ENCODE peak calls at places on chromosome 13, in seven cellular contexts. One of them, this sample, is unnamed.

GRCh38 chr13:111272117-111272516 is 48.3 kb upstream of the TEX29 start:
- DNase-seq in progenitor cell of endocrine pancreas: no peak
- DNase-seq in GM03348: no peak
- DNase-seq in stimulated activated CD4-positive, alpha-beta T cell treated with anti-CD3 and anti-CD28 coated beads, Interleukin-4, amount 100 ng/mL, for 1 hour: no peak
- DNase-seq in astrocyte of the spinal cord: no peak
- DNase-seq in activated CD4-positive, alpha-beta T cell treated with anti-CD3 and anti-CD28 coated beads, Interleukin-2, amount 50 U/mL, for 24 hours: no peak
- DNase-seq in lung microvascular endothelial cell: no peak
- DNase-seq in this sample: no peak

GRCh38 chr13:29520671-29521070 is 74.8 kb downstream of the SLC7A1 start:
- DNase-seq in activated CD4-positive, alpha-beta T cell treated with anti-CD3 and anti-CD28 coated beads, Interleukin-2, amount 50 U/mL, for 24 hours: no peak
- DNase-seq in progenitor cell of endocrine pancreas: no peak
- DNase-seq in lung microvascular endothelial cell: no peak
- DNase-seq in stimulated activated CD4-positive, alpha-beta T cell treated with anti-CD3 and anti-CD28 coated beads, Interleukin-4, amount 100 ng/mL, for 1 hour: no peak
- DNase-seq in GM03348: peak; percentile 85
- DNase-seq in astrocyte of the spinal cord: peak; percentile 83
- DNase-seq in this sample: peak; percentile 69

GRCh38 chr13:114034481-114034891 is 60.6 kb upstream of the C13orf46 start:
- DNase-seq in astrocyte of the spinal cord: peak; percentile 53
- DNase-seq in lung microvascular endothelial cell: no peak
- DNase-seq in stimulated activated CD4-positive, alpha-beta T cell treated with anti-CD3 and anti-CD28 coated beads, Interleukin-4, amount 100 ng/mL, for 1 hour: no peak
- DNase-seq in GM03348: peak; percentile 72
- DNase-seq in progenitor cell of endocrine pancreas: no peak
- DNase-seq in activated CD4-positive, alpha-beta T cell treated with anti-CD3 and anti-CD28 coated beads, Interleukin-2, amount 50 U/mL, for 24 hours: no peak
- DNase-seq in this sample: no peak

GRCh38 chr13:37716395-37716794 is 117.8 kb upstream of the POSTN start:
- DNase-seq in astrocyte of the spinal cord: peak; percentile 67
- DNase-seq in progenitor cell of endocrine pancreas: no peak
- DNase-seq in activated CD4-positive, alpha-beta T cell treated with anti-CD3 and anti-CD28 coated beads, Interleukin-2, amount 50 U/mL, for 24 hours: no peak
- DNase-seq in stimulated activated CD4-positive, alpha-beta T cell treated with anti-CD3 and anti-CD28 coated beads, Interleukin-4, amount 100 ng/mL, for 1 hour: no peak
- DNase-seq in GM03348: no peak
- DNase-seq in lung microvascular endothelial cell: peak; percentile 14
- DNase-seq in this sample: no peak

GRCh38 chr13:26590951-26591350 is 33.5 kb downstream of the WASF3 start:
- DNase-seq in stimulated activated CD4-positive, alpha-beta T cell treated with anti-CD3 and anti-CD28 coated beads, Interleukin-4, amount 100 ng/mL, for 1 hour: no peak
- DNase-seq in progenitor cell of endocrine pancreas: no peak
- DNase-seq in GM03348: no peak
- DNase-seq in astrocyte of the spinal cord: no peak
- DNase-seq in activated CD4-positive, alpha-beta T cell treated with anti-CD3 and anti-CD28 coated beads, Interleukin-2, amount 50 U/mL, for 24 hours: no peak
- DNase-seq in lung microvascular endothelial cell: no peak
- DNase-seq in this sample: no peak

GRCh38 chr13:94309997-94310842 is 169.3 kb downstream of the DCT start:
- DNase-seq in lung microvascular endothelial cell: peak; percentile 90
- DNase-seq in GM03348: peak; percentile 84
- DNase-seq in activated CD4-positive, alpha-beta T cell treated with anti-CD3 and anti-CD28 coated beads, Interleukin-2, amount 50 U/mL, for 24 hours: no peak
- DNase-seq in progenitor cell of endocrine pancreas: no peak
- DNase-seq in astrocyte of the spinal cord: peak; percentile 76
- DNase-seq in stimulated activated CD4-positive, alpha-beta T cell treated with anti-CD3 and anti-CD28 coated beads, Interleukin-4, amount 100 ng/mL, for 1 hour: no peak
- DNase-seq in this sample: no peak

GRCh38 chr13:44385847-44386246 is 12.2 kb downstream of the SERP2 start:
- DNase-seq in lung microvascular endothelial cell: no peak
- DNase-seq in astrocyte of the spinal cord: no peak
- DNase-seq in progenitor cell of endocrine pancreas: no peak
- DNase-seq in activated CD4-positive, alpha-beta T cell treated with anti-CD3 and anti-CD28 coated beads, Interleukin-2, amount 50 U/mL, for 24 hours: no peak
- DNase-seq in stimulated activated CD4-positive, alpha-beta T cell treated with anti-CD3 and anti-CD28 coated beads, Interleukin-4, amount 100 ng/mL, for 1 hour: no peak
- DNase-seq in GM03348: no peak
- DNase-seq in this sample: no peak

GRCh38 chr13:85286081-85286480 is 513.1 kb downstream of the SLITRK6 start:
- DNase-seq in lung microvascular endothelial cell: no peak
- DNase-seq in progenitor cell of endocrine pancreas: no peak
- DNase-seq in astrocyte of the spinal cord: peak; percentile 33
- DNase-seq in stimulated activated CD4-positive, alpha-beta T cell treated with anti-CD3 and anti-CD28 coated beads, Interleukin-4, amount 100 ng/mL, for 1 hour: no peak
- DNase-seq in GM03348: no peak
- DNase-seq in activated CD4-positive, alpha-beta T cell treated with anti-CD3 and anti-CD28 coated beads, Interleukin-2, amount 50 U/mL, for 24 hours: no peak
- DNase-seq in this sample: no peak

GRCh38 chr13:109288151-109288709 is 498.2 kb downstream of the IRS2 start:
- DNase-seq in progenitor cell of endocrine pancreas: no peak
- DNase-seq in lung microvascular endothelial cell: no peak
- DNase-seq in astrocyte of the spinal cord: no peak
- DNase-seq in activated CD4-positive, alpha-beta T cell treated with anti-CD3 and anti-CD28 coated beads, Interleukin-2, amount 50 U/mL, for 24 hours: no peak
- DNase-seq in GM03348: peak; percentile 33
- DNase-seq in stimulated activated CD4-positive, alpha-beta T cell treated with anti-CD3 and anti-CD28 coated beads, Interleukin-4, amount 100 ng/mL, for 1 hour: no peak
- DNase-seq in this sample: no peak

GRCh38 chr13:75704194-75704941 is 68.2 kb downstream of the LMO7 start:
- DNase-seq in astrocyte of the spinal cord: peak; percentile 75
- DNase-seq in activated CD4-positive, alpha-beta T cell treated with anti-CD3 and anti-CD28 coated beads, Interleukin-2, amount 50 U/mL, for 24 hours: no peak
- DNase-seq in progenitor cell of endocrine pancreas: no peak
- DNase-seq in lung microvascular endothelial cell: peak; percentile 41
- DNase-seq in GM03348: no peak
- DNase-seq in stimulated activated CD4-positive, alpha-beta T cell treated with anti-CD3 and anti-CD28 coated beads, Interleukin-4, amount 100 ng/mL, for 1 hour: no peak
- DNase-seq in this sample: peak; percentile 11

GRCh38 chr13:93151277-93151676 is 75.3 kb upstream of the GPC6 start:
- DNase-seq in astrocyte of the spinal cord: peak; percentile 78
- DNase-seq in GM03348: peak; percentile 61
- DNase-seq in stimulated activated CD4-positive, alpha-beta T cell treated with anti-CD3 and anti-CD28 coated beads, Interleukin-4, amount 100 ng/mL, for 1 hour: no peak
- DNase-seq in progenitor cell of endocrine pancreas: no peak
- DNase-seq in lung microvascular endothelial cell: no peak
- DNase-seq in activated CD4-positive, alpha-beta T cell treated with anti-CD3 and anti-CD28 coated beads, Interleukin-2, amount 50 U/mL, for 24 hours: no peak
- DNase-seq in this sample: peak; percentile 92

GRCh38 chr13:91369432-91369831 is 21.9 kb downstream of the MIR17HG start:
- DNase-seq in GM03348: no peak
- DNase-seq in progenitor cell of endocrine pancreas: no peak
- DNase-seq in stimulated activated CD4-positive, alpha-beta T cell treated with anti-CD3 and anti-CD28 coated beads, Interleukin-4, amount 100 ng/mL, for 1 hour: peak; percentile 34
- DNase-seq in lung microvascular endothelial cell: peak; percentile 29
- DNase-seq in astrocyte of the spinal cord: peak; percentile 48
- DNase-seq in activated CD4-positive, alpha-beta T cell treated with anti-CD3 and anti-CD28 coated beads, Interleukin-2, amount 50 U/mL, for 24 hours: no peak
- DNase-seq in this sample: peak; percentile 78

GRCh38 chr13:109211616-109212015 is 574.8 kb downstream of the IRS2 start:
- DNase-seq in lung microvascular endothelial cell: no peak
- DNase-seq in activated CD4-positive, alpha-beta T cell treated with anti-CD3 and anti-CD28 coated beads, Interleukin-2, amount 50 U/mL, for 24 hours: no peak
- DNase-seq in progenitor cell of endocrine pancreas: no peak
- DNase-seq in GM03348: no peak
- DNase-seq in stimulated activated CD4-positive, alpha-beta T cell treated with anti-CD3 and anti-CD28 coated beads, Interleukin-4, amount 100 ng/mL, for 1 hour: no peak
- DNase-seq in astrocyte of the spinal cord: peak; percentile 47
- DNase-seq in this sample: no peak

GRCh38 chr13:107231941-107232340 is 664.0 kb upstream of the ARGLU1 start:
- DNase-seq in lung microvascular endothelial cell: peak; percentile 62
- DNase-seq in activated CD4-positive, alpha-beta T cell treated with anti-CD3 and anti-CD28 coated beads, Interleukin-2, amount 50 U/mL, for 24 hours: no peak
- DNase-seq in GM03348: no peak
- DNase-seq in progenitor cell of endocrine pancreas: no peak
- DNase-seq in stimulated activated CD4-positive, alpha-beta T cell treated with anti-CD3 and anti-CD28 coated beads, Interleukin-4, amount 100 ng/mL, for 1 hour: no peak
- DNase-seq in astrocyte of the spinal cord: no peak
- DNase-seq in this sample: no peak

GRCh38 chr13:73717632-73718031 is 416.6 kb downstream of the KLF12 start:
- DNase-seq in lung microvascular endothelial cell: peak; percentile 43
- DNase-seq in activated CD4-positive, alpha-beta T cell treated with anti-CD3 and anti-CD28 coated beads, Interleukin-2, amount 50 U/mL, for 24 hours: no peak
- DNase-seq in astrocyte of the spinal cord: peak; percentile 64
- DNase-seq in GM03348: no peak
- DNase-seq in progenitor cell of endocrine pancreas: no peak
- DNase-seq in stimulated activated CD4-positive, alpha-beta T cell treated with anti-CD3 and anti-CD28 coated beads, Interleukin-4, amount 100 ng/mL, for 1 hour: no peak
- DNase-seq in this sample: no peak

GRCh38 chr13:89925107-89925506 is 1422.4 kb upstream of the MIR17HG start:
- DNase-seq in GM03348: no peak
- DNase-seq in activated CD4-positive, alpha-beta T cell treated with anti-CD3 and anti-CD28 coated beads, Interleukin-2, amount 50 U/mL, for 24 hours: no peak
- DNase-seq in lung microvascular endothelial cell: peak; percentile 2
- DNase-seq in astrocyte of the spinal cord: peak; percentile 43
- DNase-seq in progenitor cell of endocrine pancreas: no peak
- DNase-seq in stimulated activated CD4-positive, alpha-beta T cell treated with anti-CD3 and anti-CD28 coated beads, Interleukin-4, amount 100 ng/mL, for 1 hour: no peak
- DNase-seq in this sample: peak; percentile 35

GRCh38 chr13:39385621-39386231 is 217.3 kb downstream of the LHFPL6 start:
- DNase-seq in progenitor cell of endocrine pancreas: no peak
- DNase-seq in astrocyte of the spinal cord: peak; percentile 83
- DNase-seq in stimulated activated CD4-positive, alpha-beta T cell treated with anti-CD3 and anti-CD28 coated beads, Interleukin-4, amount 100 ng/mL, for 1 hour: no peak
- DNase-seq in lung microvascular endothelial cell: no peak
- DNase-seq in activated CD4-positive, alpha-beta T cell treated with anti-CD3 and anti-CD28 coated beads, Interleukin-2, amount 50 U/mL, for 24 hours: no peak
- DNase-seq in GM03348: no peak
- DNase-seq in this sample: peak; percentile 74

GRCh38 chr13:44853641-44854040 is 135.6 kb downstream of the NUFIP1 start:
- DNase-seq in progenitor cell of endocrine pancreas: no peak
- DNase-seq in GM03348: no peak
- DNase-seq in lung microvascular endothelial cell: no peak
- DNase-seq in stimulated activated CD4-positive, alpha-beta T cell treated with anti-CD3 and anti-CD28 coated beads, Interleukin-4, amount 100 ng/mL, for 1 hour: no peak
- DNase-seq in astrocyte of the spinal cord: no peak
- DNase-seq in activated CD4-positive, alpha-beta T cell treated with anti-CD3 and anti-CD28 coated beads, Interleukin-2, amount 50 U/mL, for 24 hours: no peak
- DNase-seq in this sample: no peak

GRCh38 chr13:112723771-112724170 is 33.9 kb downstream of the ATP11A start:
- DNase-seq in progenitor cell of endocrine pancreas: no peak
- DNase-seq in lung microvascular endothelial cell: no peak
- DNase-seq in stimulated activated CD4-positive, alpha-beta T cell treated with anti-CD3 and anti-CD28 coated beads, Interleukin-4, amount 100 ng/mL, for 1 hour: no peak
- DNase-seq in GM03348: no peak
- DNase-seq in activated CD4-positive, alpha-beta T cell treated with anti-CD3 and anti-CD28 coated beads, Interleukin-2, amount 50 U/mL, for 24 hours: no peak
- DNase-seq in astrocyte of the spinal cord: no peak
- DNase-seq in this sample: no peak

GRCh38 chr13:114142640-114143490 is 10.4 kb upstream of the RASA3 start:
- DNase-seq in lung microvascular endothelial cell: no peak
- DNase-seq in progenitor cell of endocrine pancreas: no peak
- DNase-seq in activated CD4-positive, alpha-beta T cell treated with anti-CD3 and anti-CD28 coated beads, Interleukin-2, amount 50 U/mL, for 24 hours: no peak
- DNase-seq in stimulated activated CD4-positive, alpha-beta T cell treated with anti-CD3 and anti-CD28 coated beads, Interleukin-4, amount 100 ng/mL, for 1 hour: peak; percentile 14
- DNase-seq in GM03348: no peak
- DNase-seq in astrocyte of the spinal cord: no peak
- DNase-seq in this sample: no peak

This sample was measured in cardiac muscle cell.